ENCODE peak calls at places on chromosomes 2 and 18, in six cellular contexts. Z, B, C, S, U and Y are unnamed samples.

GRCh38 chr2:121128741-121129659 is 156.0 kb downstream of the TFCP2L1 start:
- DNase-seq in Z (peak; percentile 45), B (no peak), C (peak; percentile 46), S (peak; percentile 48), U (no peak), Y (peak; percentile 79)

GRCh38 chr2:73705091-73705490 is 32.1 kb downstream of the TPRKB start:
- DNase-seq in Z (no peak), B (no peak), C (no peak), S (no peak), U (no peak), Y (no peak)

GRCh38 chr2:149090706-149091105 is 52.2 kb downstream of the LYPD6B start:
- DNase-seq in Z (no peak), B (no peak), C (no peak), S (no peak), U (no peak), Y (no peak)

GRCh38 chr2:138964413-138964812 is 184.2 kb upstream of the NXPH2 start:
- DNase-seq in Z (no peak), B (no peak), C (no peak), S (no peak), U (no peak), Y (no peak)

GRCh38 chr2:39632871-39633270 is 32.8 kb upstream of the TMEM178A start:
- DNase-seq in Z (no peak), B (no peak), C (no peak), S (no peak), U (no peak), Y (no peak)

GRCh38 chr2:230668939-230669303 is 43.7 kb upstream of the CAB39 start:
- DNase-seq in Z (no peak), B (peak; percentile 65), C (no peak), S (no peak), U (no peak), Y (no peak)

GRCh38 chr18:44602380-44602779 is 78.3 kb upstream of the SETBP1 start:
- DNase-seq in Z (no peak), B (no peak), C (no peak), S (no peak), U (no peak), Y (no peak)

GRCh38 chr2:127811397-127811860 is 458 bp upstream of the WDR33 start:
- DNase-seq in Z (no peak), B (no peak), C (no peak), S (no peak), U (no peak), Y (peak; percentile 49)

GRCh38 chr18:5393779-5394178 is 98.3 kb upstream of the ZBTB14 start:
- DNase-seq in Z (no peak), B (no peak), C (no peak), S (no peak), U (no peak), Y (no peak)

GRCh38 chr2:38751847-38752410 is 768 bp upstream of the SRSF7 start:
- DNase-seq in Z (peak; percentile 45), B (no peak), C (peak; percentile 20), S (no peak), U (no peak), Y (peak; percentile 63)

GRCh38 chr2:206083602-206084467 is 2.1 kb downstream of the INO80D start:
- DNase-seq in Z (no peak), B (peak; percentile 27), C (no peak), S (no peak), U (no peak), Y (peak; percentile 96)
- TF ChIP-seq REST in Z (no peak), B (no peak), C (no peak), S (no peak), U (no peak), Y (peak; percentile 14)

GRCh38 chr2:25274868-25275574 is 66.7 kb downstream of the DNMT3A start:
- DNase-seq in Z (no peak), B (no peak), C (peak; percentile 26), S (no peak), U (no peak), Y (no peak)
- H2AFZ ChIP-seq in Z (no peak overlapping the region), B (peak overlapping the region; percentile 9), C (no peak overlapping the region), S (no peak overlapping the region), U (no peak overlapping the region), Y (no peak overlapping the region)

GRCh38 chr18:63544017-63544416 is 1.8 kb downstream of the SERPINB12 start:
- DNase-seq in Z (no peak), B (no peak), C (no peak), S (no peak), U (no peak), Y (no peak)
- TF ChIP-seq CTCF in Z (no peak), B (no peak), C (no peak), S (no peak), U (no peak), Y (no peak)

DNA sequence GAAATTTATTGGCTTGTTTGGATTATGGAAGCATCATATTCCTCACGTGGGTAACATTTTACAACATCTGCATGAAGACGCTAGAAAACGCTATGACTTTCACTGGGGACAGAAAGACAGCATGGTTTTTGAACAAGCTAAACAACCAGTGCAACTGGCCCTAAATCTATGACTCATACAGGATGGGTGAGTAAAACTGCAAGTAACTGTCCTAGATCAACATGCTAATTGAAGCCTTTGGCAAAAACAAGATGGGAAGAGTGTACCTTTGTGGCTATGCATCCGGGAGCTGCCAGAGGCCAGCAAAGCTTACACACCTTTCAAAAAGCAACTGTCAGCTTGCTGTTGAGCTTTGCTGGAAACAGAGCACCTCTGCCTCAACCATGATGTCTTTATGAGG is 1096.0 kb upstream of the DDX18 start:
- DNase-seq in Z (no peak), B (no peak), C (no peak), S (no peak), U (no peak), Y (no peak)
- TF ChIP-seq REST in Z (no peak), B (no peak), C (no peak), S (no peak), U (no peak), Y (no peak)

DNA sequence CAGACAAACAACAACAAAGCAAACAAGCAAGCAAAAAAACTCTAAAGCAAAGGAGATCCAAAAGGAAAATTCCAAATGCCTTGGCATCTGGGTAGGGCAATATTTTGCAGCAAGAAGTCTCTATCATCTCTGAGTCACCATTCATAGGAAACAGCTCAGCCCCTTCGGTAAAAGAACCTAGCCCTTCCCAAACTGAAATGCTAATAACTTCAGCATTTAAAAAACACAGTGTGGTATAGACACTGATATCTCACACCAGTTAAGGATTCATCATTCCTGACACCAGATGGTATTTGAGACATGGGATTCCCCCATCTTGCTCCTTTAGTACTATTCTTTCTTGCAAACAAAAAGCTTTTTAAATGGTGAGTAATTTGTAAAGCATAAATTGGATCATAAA is 491.8 kb downstream of the TXNL1 start:
- DNase-seq in Z (no peak), B (no peak), C (no peak), S (no peak), U (no peak), Y (no peak)
- H2AFZ ChIP-seq in Z (no peak overlapping the region), B (no peak overlapping the region), C (no peak overlapping the region), S (no peak overlapping the region), U (peak overlapping the region; percentile 43), Y (peak overlapping the region; percentile 16)

DNA sequence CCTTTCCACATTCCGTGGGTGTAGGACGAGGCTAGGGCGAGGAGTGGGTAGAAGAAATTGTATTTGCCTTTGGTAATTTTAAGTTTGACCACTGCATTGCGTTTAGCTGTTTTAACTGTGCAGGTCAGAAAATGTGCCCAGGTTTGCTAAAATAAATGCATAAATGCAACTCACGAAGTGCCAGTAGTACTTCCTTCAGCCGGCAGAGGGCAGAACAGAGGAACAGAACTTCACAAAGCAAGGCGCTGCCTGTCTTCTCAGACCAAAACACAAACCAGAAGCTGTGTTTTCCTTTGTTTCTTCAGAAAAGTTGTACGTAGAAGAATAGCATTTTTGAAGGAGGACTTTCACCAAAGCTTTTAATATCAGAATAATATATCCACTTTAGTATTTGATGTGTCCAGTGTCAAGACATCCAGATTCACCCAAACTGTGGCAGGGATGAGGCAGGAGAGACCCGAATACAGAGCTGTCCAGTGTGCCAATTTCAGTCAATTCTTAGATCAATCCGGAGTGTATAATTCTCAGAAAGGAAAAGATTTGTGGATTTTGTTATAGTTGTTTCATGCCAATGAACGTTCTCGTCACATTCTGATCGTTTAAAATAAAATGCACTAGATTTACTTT is 348.6 kb downstream of the DLGAP1 start:
- DNase-seq in Z (peak; percentile 49), B (no peak), C (peak; percentile 48), S (peak; percentile 42), U (peak; percentile 34), Y (peak; percentile 89)
- TF ChIP-seq CTCF in Z (peak; percentile 82), B (peak; percentile 79), C (peak; percentile 72), S (peak; percentile 85), U (peak; percentile 92), Y (peak; percentile 95)

DNA sequence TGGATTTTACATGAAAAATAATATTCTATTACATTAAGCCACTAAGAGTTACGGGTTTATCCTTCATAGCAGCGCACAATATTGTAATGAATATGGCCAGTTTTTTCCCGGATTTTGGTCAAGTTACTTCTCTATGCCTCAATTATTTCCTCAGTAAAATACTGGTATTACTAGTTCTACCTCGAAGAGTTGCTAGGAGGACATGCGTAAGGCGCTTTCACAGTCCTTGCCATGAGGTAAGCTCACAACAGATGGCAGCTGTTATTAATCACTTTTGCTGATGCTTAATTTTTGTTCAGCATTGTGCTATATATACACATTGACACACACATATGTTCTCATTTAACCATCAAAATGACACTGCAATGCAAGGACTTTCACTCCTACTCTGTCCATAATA is 101.5 kb downstream of the SCG2 start:
- DNase-seq in Z (no peak), B (no peak), C (no peak), S (no peak), U (no peak), Y (no peak)
- TF ChIP-seq REST in Z (no peak), B (no peak), C (no peak), S (no peak), U (no peak), Y (no peak)